ENCODE peak calls at places on chromosomes 1 and 21, in four cellular contexts. O is adipocyte, S is heart right ventricle, B is Karpas-422. A is an unnamed sample. For H3K4me1, the result is how much of the 10 kb centered on the place peaks cover.

GRCh38 chr1:219917851-219918466 is 10.4 kb downstream of the SLC30A10 start:
- DNase-seq in O (no peak), S (no peak), B (no peak), A (no peak)

GRCh38 chr21:19322360-19322759 is 918.8 kb upstream of the TMPRSS15 start:
- DNase-seq in O (peak), S (no peak), B (peak), A (no peak)

GRCh38 chr1:234955107-234955731 is 173.4 kb downstream of the TOMM20 start:
- DNase-seq in O (no peak), S (peak), B (no peak), A (no peak)

GRCh38 chr1:96234299-96234698 is 487.3 kb upstream of the PTBP2 start:
- DNase-seq in O (no peak), S (peak), B (no peak), A (no peak)

GRCh38 chr1:15206418-15207030 is 40.5 kb upstream of the FHAD1 start:
- DNase-seq in O (peak), S (no peak), B (no peak), A (peak)

GRCh38 chr1:192766009-192766625 is 42.7 kb upstream of the RGS2 start:
- DNase-seq in O (peak), S (no peak), B (no peak), A (no peak)

GRCh38 chr1:15741183-15741850 is 982 bp upstream of the TMEM82 start:
- DNase-seq in O (peak), S (peak), B (peak), A (peak)

GRCh38 chr1:231923461-231924132 is 297.0 kb downstream of the DISC1 start:
- DNase-seq in O (no peak), S (no peak), B (no peak), A (no peak)

GRCh38 chr1:115654663-115655306 is 13.0 kb downstream of the VANGL1 start:
- DNase-seq in O (no peak), S (no peak), B (no peak), A (no peak)

GRCh38 chr1:54542962-54543539 is 5.0 kb upstream of the ACOT11 start:
- DNase-seq in O (peak), S (no peak), B (peak), A (no peak)

GRCh38 chr1:41239988-41240610 is 2.0 kb downstream of the SCMH1 start:
- DNase-seq in O (peak), S (no peak), B (peak), A (no peak)

GRCh38 chr1:201184734-201185453 is 5.7 kb upstream of the IGFN1 start:
- DNase-seq in O (peak), S (no peak), B (peak), A (no peak)

GRCh38 chr1:47395433-47395832 is 20.7 kb upstream of the FOXE3 start:
- DNase-seq in O (no peak), S (no peak), B (no peak), A (no peak)

GRCh38 chr1:222815367-222815765 is 527 bp downstream of the DISP1 start:
- DNase-seq in O (peak), S (no peak), B (no peak), A (peak)

GRCh38 chr1:157104598-157105293 is 5.1 kb upstream of the ETV3L start:
- DNase-seq in O (no peak), S (no peak), B (no peak), A (no peak)

GRCh38 chr1:45945426-45945825 is 142.0 kb downstream of the MAST2 start:
- DNase-seq in O (no peak), S (no peak), B (no peak), A (no peak)

GRCh38 chr1:46466477-46467182 is 23.0 kb upstream of the DMBX1 start:
- DNase-seq in O (peak), S (peak), B (no peak), A (no peak)

GRCh38 chr1:150513275-150513885 is 2.2 kb upstream of the FALEC start:
- DNase-seq in O (peak), S (no peak), B (no peak), A (no peak)

GRCh38 chr1:107930292-107930691 is 34.7 kb downstream of the VAV3 start:
- DNase-seq in O (no peak), S (no peak), B (no peak), A (no peak)

GRCh38 chr1:145711213-145711651 is 4.1 kb upstream of the PDZK1 start:
- DNase-seq in O (no peak), S (no peak), B (no peak), A (no peak)
- H3K4me1 ChIP-seq in O (under half), S (under half), B (under half), A (under half)

GRCh38 chr21:44415073-44416025 is 40.0 kb upstream of the LRRC3 start:
- DNase-seq in O (no peak), S (no peak), B (no peak), A (peak)
- H3K4me1 ChIP-seq in O (under half), S (under half), B (under half), A (under half)

DNA sequence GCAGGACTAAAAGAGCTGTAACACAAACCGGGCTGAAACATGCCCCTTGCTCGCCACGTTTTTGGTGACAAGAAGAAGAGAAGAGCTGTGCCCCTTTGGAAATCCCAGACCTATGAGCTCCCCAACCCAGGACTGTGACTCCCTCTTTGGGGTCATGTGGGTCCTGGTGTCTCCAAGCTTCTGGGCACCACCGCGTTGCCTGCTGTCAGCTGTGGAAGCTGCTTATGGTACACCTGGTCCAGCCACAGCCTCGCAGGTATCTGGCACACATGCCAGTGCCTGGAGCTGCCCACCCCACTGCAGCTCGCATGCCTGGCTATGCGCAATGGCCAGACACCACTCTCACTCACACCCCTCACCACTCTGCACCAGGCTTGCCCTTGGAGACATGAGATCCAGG is 171.8 kb downstream of the MATN1 start:
- DNase-seq in O (no peak), S (no peak), B (no peak), A (no peak)
- H3K4me1 ChIP-seq in O (under half), S (under half), B (under half), A (under half)

GRCh38 chr1:10113501-10113900 is 80.7 kb downstream of the UBE4B start:
- DNase-seq in O (no peak), S (no peak), B (no peak), A (no peak)

GRCh38 chr1:10121688-10122087 is 88.7 kb upstream of the KIF1B start:
- DNase-seq in O (no peak), S (no peak), B (no peak), A (no peak)

GRCh38 chr1:10114746-10115145 is 82.0 kb downstream of the UBE4B start:
- DNase-seq in O (no peak), S (no peak), B (no peak), A (no peak)

GRCh38 chr1:10117865-10118264 is 85.1 kb downstream of the UBE4B start:
- DNase-seq in O (no peak), S (no peak), B (no peak), A (no peak)

DNA sequence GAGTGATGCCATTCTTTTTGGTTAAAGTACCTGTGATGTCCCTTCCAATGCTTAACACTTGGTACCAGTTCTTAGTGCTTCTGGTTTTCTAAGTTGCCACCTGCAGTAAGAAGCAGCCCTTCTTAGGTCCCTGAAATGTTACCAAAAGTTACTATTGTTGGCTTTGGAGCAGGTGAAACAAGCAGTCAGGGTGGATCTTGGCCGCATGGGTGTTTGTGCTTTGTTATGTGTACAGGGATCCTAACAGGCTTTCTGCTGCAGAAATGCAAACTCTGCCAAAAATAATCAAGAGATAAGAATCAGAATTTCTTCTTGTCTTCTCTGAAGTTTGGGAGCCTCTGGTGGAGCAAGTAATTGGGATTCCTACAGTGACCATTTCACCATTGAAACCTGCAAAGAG is 84.4 kb downstream of the UBE4B start:
- DNase-seq in O (no peak), S (no peak), B (no peak), A (no peak)
- H3K4me1 ChIP-seq in O (under half), S (under half), B (under half), A (under half)

GRCh38 chr1:210237514-210237913 is 4.9 kb downstream of the SERTAD4 start:
- DNase-seq in O (no peak), S (no peak), B (no peak), A (no peak)
- H3K4me1 ChIP-seq in O (under half), S (under half), B (under half), A (under half)

DNA sequence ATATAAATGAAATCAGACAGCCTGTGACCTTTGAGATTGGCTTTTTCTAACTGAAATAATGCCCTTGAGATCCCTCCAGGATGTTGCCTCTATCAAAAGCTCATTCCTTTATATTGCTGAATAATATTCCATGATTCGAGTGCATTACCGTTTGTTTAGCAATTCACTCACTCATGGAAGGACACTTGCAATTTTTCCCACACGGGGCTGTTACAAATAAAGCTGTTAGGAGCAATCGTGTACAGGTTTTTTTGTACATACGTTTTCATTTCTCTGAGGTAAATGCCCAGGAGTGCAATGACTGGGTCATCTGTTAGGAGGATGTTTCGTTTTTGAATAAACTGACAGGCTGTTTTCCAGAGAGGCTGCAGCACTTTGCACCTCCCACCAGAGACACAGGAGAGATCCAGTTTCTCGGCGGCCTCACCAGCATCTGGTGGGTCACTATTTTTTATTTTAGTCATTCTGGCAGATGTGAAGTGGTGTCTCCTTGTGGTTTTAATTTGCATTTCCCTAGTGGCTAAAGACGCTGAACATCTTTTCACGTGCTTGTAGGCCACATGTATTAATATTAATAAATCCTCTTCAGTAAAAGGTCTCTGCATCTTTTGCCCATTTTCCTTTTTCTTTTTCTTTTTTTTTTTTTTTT is 11.0 kb downstream of the PRDM15 start:
- DNase-seq in O (no peak), S (no peak), B (peak), A (no peak)
- H3K4me1 ChIP-seq in O (under half), S (under half), B (half or more), A (under half)

GRCh38 chr21:27362249-27362648 is 395.4 kb upstream of the ADAMTS5 start:
- DNase-seq in O (peak), S (no peak), B (no peak), A (no peak)
- H3K4me1 ChIP-seq in O (under half), S (under half), B (under half), A (under half)

DNA sequence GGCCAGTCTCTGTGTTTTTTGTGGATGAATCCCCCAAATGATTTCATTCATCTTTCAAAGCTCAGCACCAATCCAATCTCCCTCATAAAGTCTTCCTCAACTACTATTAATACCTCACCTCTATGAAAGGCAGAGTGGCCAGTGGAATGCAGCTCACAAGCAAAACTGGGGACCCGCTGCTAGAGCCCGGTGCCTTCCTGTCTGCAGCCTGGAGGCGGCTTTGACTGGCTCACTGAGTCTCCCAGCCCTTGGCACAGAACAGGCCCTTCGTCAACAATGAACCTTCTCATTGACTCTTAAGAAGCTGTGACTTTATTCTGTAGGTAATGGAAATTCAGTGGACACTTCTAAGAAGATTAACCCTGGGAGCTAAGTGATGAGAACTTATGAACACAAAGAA is 86.8 kb upstream of the RAB4A start:
- DNase-seq in O (no peak), S (no peak), B (no peak), A (peak)
- H3K4me1 ChIP-seq in O (under half), S (under half), B (under half), A (under half)

GRCh38 chr1:94978401-94978800 is 51.5 kb upstream of the CNN3 start:
- DNase-seq in O (no peak), S (no peak), B (no peak), A (no peak)
- H3K4me1 ChIP-seq in O (under half), S (half or more), B (under half), A (under half)

DNA sequence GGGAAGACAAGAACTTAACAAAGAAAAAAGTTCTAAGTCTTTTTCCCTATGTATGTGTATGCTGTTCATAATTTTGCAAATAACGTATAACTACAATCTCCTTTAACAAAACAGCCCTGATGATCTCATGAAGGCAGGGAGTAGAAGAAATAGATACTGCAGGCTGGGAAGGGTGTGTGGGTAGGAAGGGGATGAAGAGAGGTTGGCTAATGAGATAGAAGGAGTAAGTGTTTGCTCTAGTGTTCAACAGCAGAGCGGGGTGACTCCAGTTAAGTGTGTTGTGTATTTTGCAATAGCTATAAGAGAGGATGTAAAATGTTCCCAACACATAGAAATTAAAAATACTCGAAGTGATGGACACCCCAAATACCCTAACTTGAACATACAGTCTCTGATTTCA is 20.1 kb downstream of the C1orf198 start:
- DNase-seq in O (no peak), S (no peak), B (no peak), A (no peak)
- H3K4me1 ChIP-seq in O (under half), S (under half), B (under half), A (under half)

A was measured in breast epithelium.